ENCODE peak calls at places on chromosomes 3 and 15, in four cellular contexts. G is foreskin fibroblast, Y is cardiac fibroblast, U is mesothelial cell of epicardium. E is an unnamed sample.

GRCh38 chr15:79209690-79210089 is 72.8 kb upstream of the ANKRD34C start:
- DNase-seq in G (no peak), Y (no peak), U (no peak), E (no peak)

GRCh38 chr3:106839576-106840280 is 537.5 kb upstream of the CCDC54 start:
- DNase-seq in G (no peak), Y (peak), U (no peak), E (no peak)

GRCh38 chr3:169668081-169668956 is 4.8 kb upstream of the MECOM start:
- DNase-seq in G (peak), Y (peak), U (no peak), E (no peak)

GRCh38 chr15:73176579-73176978 is 124.3 kb downstream of the NEO1 start:
- DNase-seq in G (no peak), Y (no peak), U (no peak), E (no peak)

GRCh38 chr3:11689749-11690148 is 46.0 kb upstream of the VGLL4 start:
- DNase-seq in G (no peak), Y (no peak), U (no peak), E (no peak)

GRCh38 chr15:93019971-93020370 is 69.0 kb downstream of the RGMA start:
- DNase-seq in G (no peak), Y (no peak), U (no peak), E (no peak)

GRCh38 chr3:185215873-185216586 is 37.8 kb downstream of the EHHADH start:
- DNase-seq in G (peak), Y (peak), U (no peak), E (no peak)

GRCh38 chr3:132394334-132394733 is 23.0 kb upstream of the DNAJC13 start:
- DNase-seq in G (peak), Y (peak), U (no peak), E (no peak)

GRCh38 chr3:184620101-184620798 is 58.7 kb downstream of the EPHB3 start:
- DNase-seq in G (no peak), Y (peak), U (no peak), E (no peak)

GRCh38 chr15:51030649-51031316 is 63.9 kb downstream of the TNFAIP8L3 start:
- DNase-seq in G (peak), Y (peak), U (no peak), E (no peak)

GRCh38 chr15:59384507-59384906 is 11.8 kb upstream of the MYO1E start:
- DNase-seq in G (no peak), Y (no peak), U (no peak), E (no peak)

GRCh38 chr15:83324799-83325198 is 40.3 kb upstream of the BNC1 start:
- DNase-seq in G (no peak), Y (no peak), U (no peak), E (no peak)
- TF ChIP-seq CTCF in G (no peak), Y (no peak), U (no peak), E (no peak)

GRCh38 chr3:94336076-94336741 is 273.3 kb downstream of the NSUN3 start:
- DNase-seq in G (peak), Y (peak), U (no peak), E (no peak)
- TF ChIP-seq CTCF in G (peak), Y (peak), U (no peak), E (no peak)

DNA sequence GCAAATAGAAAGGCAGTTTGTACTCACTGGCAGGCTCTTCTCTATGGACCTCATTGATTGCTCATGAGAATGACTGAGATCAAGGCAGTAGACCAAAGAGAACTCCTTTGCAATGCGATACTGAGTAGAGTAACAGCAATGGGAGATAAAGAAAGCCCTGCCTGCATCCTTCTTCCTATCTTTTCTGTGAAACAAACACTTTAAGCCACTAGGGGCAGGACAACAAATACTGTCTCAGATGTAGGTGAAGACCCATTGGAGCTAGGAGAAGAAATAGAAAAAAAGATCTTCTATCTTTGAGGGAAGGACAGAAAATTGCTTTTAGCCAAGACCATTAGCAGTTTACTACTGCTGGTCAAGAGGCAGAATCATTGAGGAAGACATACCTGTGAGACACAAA is 117.6 kb upstream of the IGSF10 start:
- DNase-seq in G (no peak), Y (no peak), U (no peak), E (no peak)
- TF ChIP-seq CTCF in G (no peak), Y (no peak), U (no peak), E (no peak)

GRCh38 chr3:127831723-127832172 is 9.4 kb upstream of the MGLL start:
- DNase-seq in G (peak), Y (peak), U (no peak), E (no peak)
- TF ChIP-seq CTCF in G (peak), Y (peak), U (peak), E (peak)

E was measured in omental fat pad.